ENCODE peak calls at places on chromosomes 4 and X, in six cellular contexts. A is CD14-positive monocyte, Q is HFF-Myc, X is dorsolateral prefrontal cortex, G is fibroblast of mammary gland, R is BJ. Z is an unnamed sample.

GRCh38 chr4:156391297-156391653 is 437.6 kb upstream of the CTSO start:
- DNase-seq in G (no peak), Q (no peak), R (no peak), A (no peak), X (no peak), Z (no peak)

GRCh38 chr4:158033416-158033863 is 139.4 kb downstream of the GASK1B start:
- DNase-seq in G (peak; percentile 75), Q (no peak), A (no peak), R (no peak), X (no peak), Z (no peak)

GRCh38 chr4:3433138-3433869 is 8.5 kb upstream of the HGFAC start:
- DNase-seq in Q (no peak), G (no peak), R (no peak), A (no peak), X (no peak), Z (no peak)

GRCh38 chr4:1819284-1819683 is 26.2 kb downstream of the FGFR3 start:
- DNase-seq in R (no peak), G (no peak), Q (no peak), X (no peak), A (no peak), Z (no peak)

GRCh38 chr4:152999376-153000067 is 63.4 kb downstream of the FHDC1 start:
- DNase-seq in A (no peak), Q (no peak), G (no peak), R (no peak), X (no peak), Z (no peak)

GRCh38 chr4:25538430-25538829 is 117.2 kb upstream of the SLC34A2 start:
- DNase-seq in Q (no peak), G (no peak), A (no peak), R (no peak), X (no peak), Z (no peak)

GRCh38 chr4:138790993-138791392 is 224.6 kb upstream of the NOCT start:
- DNase-seq in X (no peak), R (no peak), Q (no peak), G (no peak), A (no peak), Z (no peak)

GRCh38 chrX:28549839-28550238 is 37.4 kb upstream of the IL1RAPL1 start:
- DNase-seq in R (no peak), Q (no peak), X (no peak), A (no peak), G (no peak), Z (no peak)

GRCh38 chrX:85611926-85612325 is 232.5 kb upstream of the POF1B start:
- DNase-seq in R (no peak), A (no peak), Q (no peak), X (no peak), G (peak; percentile 33), Z (no peak)

GRCh38 chrX:69323786-69324720 is 158.8 kb upstream of the PJA1 start:
- DNase-seq in G (no peak), R (no peak), Q (no peak), X (no peak), A (no peak), Z (peak; percentile 69)

GRCh38 chrX:100413231-100413630 is 3.2 kb upstream of the PCDH19 start:
- DNase-seq in A (no peak), R (no peak), X (no peak), Q (peak; percentile 5), G (peak; percentile 61), Z (no peak)

GRCh38 chr4:8542776-8543525 is 37.2 kb upstream of the GPR78 start:
- DNase-seq in R (no peak), A (peak; percentile 22), Q (no peak), G (no peak), X (no peak), Z (no peak)

GRCh38 chr4:87005690-87006461 is 71.1 kb downstream of the AFF1 start:
- DNase-seq in A (no peak), G (no peak), R (no peak), Q (no peak), X (no peak), Z (no peak)

GRCh38 chr4:70838400-70838971 is 1.2 kb downstream of the GRSF1 start:
- DNase-seq in R (no peak), X (no peak), G (peak; percentile 25), A (no peak), Q (no peak), Z (no peak)

DNA sequence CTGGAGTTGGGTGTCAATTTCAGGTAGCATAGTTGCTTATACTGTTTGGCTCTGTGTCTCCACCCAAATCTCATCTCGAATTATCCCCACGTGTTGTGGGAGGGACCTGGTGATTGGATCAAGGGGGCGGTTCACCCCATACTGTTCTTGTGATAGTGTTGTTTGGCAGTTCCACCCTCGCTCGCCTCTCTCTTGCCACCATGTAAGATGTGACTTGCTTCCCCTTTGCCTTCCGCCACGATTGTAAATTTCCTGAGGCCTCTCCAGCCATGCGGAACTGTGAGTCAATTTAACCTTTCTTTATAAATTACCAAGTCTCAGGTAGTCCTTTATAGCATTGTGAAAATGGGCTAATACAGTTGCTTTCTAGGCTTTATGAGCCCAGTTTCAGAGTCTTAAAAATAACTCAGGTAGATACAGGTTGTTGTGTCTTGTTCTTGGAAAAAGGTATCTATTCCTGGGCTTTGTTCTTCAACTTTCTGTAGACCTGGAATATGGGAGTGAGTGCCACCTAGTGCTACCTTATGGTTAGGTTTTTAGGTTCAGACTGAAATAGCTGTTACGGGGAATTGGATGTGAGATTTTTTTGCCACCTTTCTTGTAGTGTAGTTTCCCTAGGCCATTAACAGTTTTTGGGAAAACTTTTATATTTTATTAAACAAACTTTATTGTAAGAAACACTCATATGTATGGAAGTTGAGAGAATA is 15.6 kb downstream of the PGK1 start:
- DNase-seq in R (no peak), Q (no peak), G (no peak), A (no peak), X (no peak), Z (no peak)
- TF ChIP-seq CTCF in R (peak; percentile 17), Q (peak; percentile 6), G (no peak), A (no peak), X (no peak), Z (peak; percentile 38)

GRCh38 chrX:134249231-134249630 is 12.2 kb downstream of the CCDC160 start:
- DNase-seq in A (no peak), R (no peak), Q (no peak), X (no peak), G (no peak), Z (no peak)

GRCh38 chrX:134244043-134244442 is 7.1 kb downstream of the CCDC160 start:
- DNase-seq in Q (no peak), R (no peak), X (no peak), A (no peak), G (peak; percentile 15), Z (no peak)

GRCh38 chrX:134247492-134247891 is 10.5 kb downstream of the CCDC160 start:
- DNase-seq in G (no peak), A (no peak), X (no peak), R (no peak), Q (no peak), Z (no peak)

GRCh38 chrX:134241960-134242619 is 5.1 kb downstream of the CCDC160 start:
- DNase-seq in Q (no peak), G (no peak), X (no peak), A (no peak), R (no peak), Z (no peak)

GRCh38 chrX:134246282-134246681 is 9.3 kb downstream of the CCDC160 start:
- DNase-seq in R (no peak), A (no peak), X (no peak), G (peak; percentile 11), Q (no peak), Z (no peak)
- TF ChIP-seq CTCF in R (no peak), A (no peak), X (no peak), G (no peak), Q (no peak), Z (no peak)

DNA sequence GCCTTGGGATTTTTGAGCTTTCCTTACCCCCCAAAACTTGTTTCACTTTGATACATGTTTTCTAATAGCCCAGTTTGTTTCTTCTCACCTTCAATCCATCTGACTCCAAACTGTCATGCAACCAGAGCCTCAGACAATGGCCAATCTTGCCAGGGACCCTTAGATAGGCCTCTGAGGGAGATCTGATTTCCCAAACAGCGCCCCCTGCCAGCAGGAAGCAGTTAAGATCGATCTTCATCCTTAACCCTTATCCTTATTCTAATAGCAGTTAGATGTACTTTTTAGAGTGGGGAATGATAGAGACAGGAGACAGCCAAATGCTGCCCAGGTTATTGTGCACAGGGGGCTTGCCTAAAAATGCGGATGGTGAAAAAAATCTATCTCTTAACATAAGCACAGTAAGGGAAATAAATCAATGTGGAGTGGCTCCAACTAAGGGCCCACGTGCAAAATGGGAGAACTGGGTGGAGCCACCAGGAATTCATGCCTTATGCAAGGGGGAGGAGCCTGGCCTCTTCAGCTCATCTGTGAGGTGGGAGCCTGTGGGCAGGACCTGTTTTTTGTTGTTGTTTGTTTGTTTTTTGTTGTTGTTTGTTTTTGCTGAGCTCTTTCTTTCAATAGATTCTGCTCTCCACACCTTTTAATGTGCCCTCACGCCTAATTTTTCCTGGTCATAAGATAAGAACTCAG is 833.6 kb upstream of the AGA start:
- DNase-seq in R (no peak), X (no peak), Q (no peak), A (no peak), G (no peak), Z (no peak)
- TF ChIP-seq CTCF in R (no peak), X (no peak), Q (no peak), A (no peak), G (no peak), Z (no peak)

GRCh38 chr4:77695769-77696168 is 90.1 kb downstream of the CXCL13 start:
- DNase-seq in A (no peak), Q (peak; percentile 77), G (peak; percentile 97), X (no peak), R (peak; percentile 73), Z (no peak)

GRCh38 chr4:77697860-77698599 is 92.4 kb downstream of the CXCL13 start:
- DNase-seq in G (peak; percentile 77), Q (peak; percentile 59), X (no peak), R (no peak), A (no peak), Z (no peak)

GRCh38 chr4:77701111-77701510 is 95.5 kb downstream of the CXCL13 start:
- DNase-seq in A (no peak), G (no peak), Q (no peak), X (no peak), R (no peak), Z (no peak)

GRCh38 chr4:77699731-77700210 is 94.2 kb downstream of the CXCL13 start:
- DNase-seq in A (no peak), Q (peak; percentile 91), X (no peak), R (peak; percentile 37), G (peak; percentile 90), Z (no peak)
- TF ChIP-seq CTCF in A (no peak), Q (no peak), X (no peak), R (peak; percentile 25), G (peak; percentile 32), Z (peak; percentile 48)

GRCh38 chr4:41044165-41044564 is 170.2 kb downstream of the APBB2 start:
- DNase-seq in X (no peak), A (no peak), R (no peak), G (peak; percentile 18), Q (no peak), Z (no peak)

GRCh38 chr4:41041541-41041940 is 172.8 kb downstream of the APBB2 start:
- DNase-seq in Q (no peak), R (no peak), G (no peak), A (no peak), X (no peak), Z (no peak)

GRCh38 chr4:41039312-41039711 is 175.0 kb downstream of the APBB2 start:
- DNase-seq in R (no peak), X (no peak), A (no peak), G (no peak), Q (no peak), Z (no peak)

DNA sequence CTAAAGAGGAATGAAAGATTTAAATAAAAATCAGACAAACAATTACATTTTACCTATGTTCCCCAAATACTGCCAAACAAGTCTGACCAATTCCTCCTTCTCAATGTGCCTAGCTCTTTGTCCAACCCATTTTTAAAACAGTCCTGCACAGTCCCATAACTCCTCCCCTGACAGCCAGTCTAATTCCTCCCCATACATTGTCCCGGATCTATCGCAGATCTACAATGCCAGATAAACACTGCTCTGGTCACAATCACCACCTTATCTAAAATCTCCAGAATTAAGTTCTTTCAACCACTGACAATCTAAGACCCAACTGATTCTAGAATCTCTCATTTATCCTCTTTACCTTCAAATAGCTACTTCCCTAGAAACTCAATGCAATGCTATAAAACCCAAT is 176.0 kb downstream of the APBB2 start:
- DNase-seq in X (no peak), R (no peak), A (no peak), G (no peak), Q (no peak), Z (no peak)
- TF ChIP-seq CTCF in X (no peak), R (no peak), A (no peak), G (no peak), Q (no peak), Z (no peak)